ENCODE peak calls at places on chromosomes 4 and X, in four cellular contexts. B, E, C and M are unnamed samples.

GRCh38 chr4:14178421-14178820 is 550.9 kb upstream of the BOD1L1 start:
- DNase-seq in E (no peak), C (no peak), B (no peak), M (peak; percentile 41)

GRCh38 chrX:149469406-149469805 is 35.7 kb downstream of the IDS start:
- DNase-seq in B (no peak), E (no peak), C (no peak), M (no peak)

GRCh38 chr4:157994863-157995262 is 178.0 kb downstream of the GASK1B start:
- DNase-seq in C (no peak), E (no peak), B (no peak), M (no peak)

GRCh38 chr4:144910753-144911152 is 187.2 kb downstream of the ANAPC10 start:
- DNase-seq in B (no peak), E (no peak), C (no peak), M (no peak)

GRCh38 chr4:6767725-6768538 is 14.6 kb upstream of the KIAA0232 start:
- DNase-seq in C (no peak), E (no peak), B (no peak), M (no peak)

GRCh38 chr4:76703676-76704075 is 194.3 kb downstream of the SOWAHB start:
- DNase-seq in E (no peak), B (no peak), C (no peak), M (no peak)

GRCh38 chrX:45434231-45434630 is 233.6 kb upstream of the DIPK2B start:
- DNase-seq in E (no peak), C (no peak), B (no peak), M (no peak)

GRCh38 chrX:30504309-30504708 is 73.3 kb downstream of the TASL start:
- DNase-seq in E (no peak), C (no peak), B (no peak), M (peak; percentile 14)

GRCh38 chrX:13398073-13398823 is 78.4 kb upstream of the ATXN3L start:
- DNase-seq in C (peak; percentile 9), B (no peak), E (no peak), M (no peak)

GRCh38 chrX:18938710-18939109 is 45.2 kb downstream of the PHKA2 start:
- DNase-seq in E (no peak), C (no peak), B (no peak), M (no peak)

GRCh38 chrX:134388161-134389109 is 71.5 kb upstream of the HPRT1 start:
- DNase-seq in C (no peak), B (no peak), E (no peak), M (peak; percentile 81)

GRCh38 chr4:159922119-159922518 is 819.2 kb downstream of the RAPGEF2 start:
- DNase-seq in C (no peak), E (no peak), B (no peak), M (no peak)

GRCh38 chr4:154004859-154005520 is 216.1 kb upstream of the SFRP2 start:
- DNase-seq in E (no peak), B (no peak), C (no peak), M (no peak)

GRCh38 chr4:8739357-8739756 is 132.3 kb downstream of the HMX1 start:
- DNase-seq in C (no peak), E (no peak), B (no peak), M (no peak)

GRCh38 chr4:6172093-6172926 is 28.0 kb downstream of the JAKMIP1 start:
- DNase-seq in E (no peak), B (no peak), C (no peak), M (no peak)

GRCh38 chrX:6695717-6696116 is 160.8 kb upstream of the VCX3A start:
- DNase-seq in B (no peak), C (no peak), E (no peak), M (no peak)

GRCh38 chr4:75841641-75842520 is 60.4 kb downstream of the PPEF2 start:
- DNase-seq in B (no peak), E (no peak), C (no peak), M (no peak)

GRCh38 chr4:136484996-136485395 is 1047.3 kb downstream of the PCDH18 start:
- DNase-seq in B (no peak), E (no peak), C (no peak), M (no peak)

GRCh38 chr4:170391066-170391754 is 301.5 kb upstream of the AADAT start:
- DNase-seq in B (no peak), C (no peak), E (no peak), M (no peak)

GRCh38 chrX:13059676-13060499 is 15.5 kb upstream of the FAM9C start:
- DNase-seq in B (no peak), C (no peak), E (no peak), M (no peak)

GRCh38 chrX:132433001-132433400 is 55.8 kb downstream of the MBNL3 start:
- DNase-seq in B (no peak), E (no peak), C (no peak), M (no peak)

GRCh38 chr4:83340692-83341343 is 6.2 kb upstream of the HPSE start:
- DNase-seq in C (peak; percentile 47), B (no peak), E (no peak), M (peak; percentile 70)

GRCh38 chr4:182478475-182478874 is 235.3 kb downstream of the TENM3 start:
- DNase-seq in C (no peak), B (no peak), E (no peak), M (peak; percentile 65)

GRCh38 chrX:152656087-152656486 is 18.4 kb downstream of the GABRQ start:
- DNase-seq in E (no peak), C (no peak), B (no peak), M (no peak)

GRCh38 chrX:51892921-51893745 is at the start of gene MAGED1:
- DNase-seq in E (peak; percentile 77), C (peak; percentile 81), B (peak; percentile 88), M (peak; percentile 92)

GRCh38 chr4:28259951-28260350 is 1399.3 kb downstream of the STIM2 start:
- DNase-seq in E (no peak), B (no peak), C (no peak), M (no peak)

GRCh38 chr4:851701-852430 is 25.9 kb upstream of the CPLX1 start:
- DNase-seq in B (no peak), C (no peak), E (no peak), M (no peak)

GRCh38 chrX:53065066-53065465 is 16.5 kb downstream of the GPR173 start:
- DNase-seq in C (no peak), B (no peak), E (no peak), M (no peak)

GRCh38 chr4:169120624-169121023 is 110.6 kb upstream of the CBR4 start:
- DNase-seq in B (no peak), C (no peak), E (no peak), M (no peak)

GRCh38 chr4:127416092-127416491 is 216.7 kb upstream of the INTU start:
- DNase-seq in E (no peak), B (no peak), C (no peak), M (no peak)

GRCh38 chrX:12702509-12703091 is 88.6 kb upstream of the PRPS2 start:
- DNase-seq in B (no peak), E (no peak), C (peak; percentile 4), M (peak; percentile 10)

GRCh38 chrX:100584636-100585035 is at the start of gene TNMD:
- DNase-seq in B (no peak), E (no peak), C (no peak), M (no peak)

GRCh38 chrX:104342065-104342464 is 87.3 kb upstream of the ESX1 start:
- DNase-seq in E (no peak), B (no peak), C (no peak), M (no peak)

GRCh38 chr4:3352505-3352904 is 59.7 kb downstream of the RGS12 start:
- DNase-seq in E (no peak), B (no peak), C (no peak), M (no peak)

GRCh38 chr4:43423276-43423675 is 530.8 kb downstream of the GRXCR1 start:
- DNase-seq in E (no peak), B (no peak), C (no peak), M (no peak)

GRCh38 chr4:170853422-170854021 is 763.8 kb upstream of the AADAT start:
- DNase-seq in B (no peak), C (peak; percentile 19), E (no peak), M (peak; percentile 45)

GRCh38 chr4:151644625-151645024 is 116.2 kb downstream of the GATB start:
- DNase-seq in B (no peak), E (no peak), C (no peak), M (peak; percentile 34)

GRCh38 chr4:154622598-154622997 is 10.1 kb upstream of the FGG start:
- DNase-seq in C (no peak), E (no peak), B (peak; percentile 9), M (peak; percentile 66)

GRCh38 chr4:1766336-1767057 is 26.6 kb upstream of the FGFR3 start:
- DNase-seq in B (no peak), E (no peak), C (no peak), M (no peak)

GRCh38 chr4:131054489-131055019 is 1958.6 kb downstream of the C4orf33 start:
- DNase-seq in B (no peak), C (no peak), E (no peak), M (no peak)